ENCODE peak calls at places on chromosomes 3 and 15, in eight cellular contexts. N is mucosa of gallbladder; S is CD8-positive, alpha-beta T cell; Z is KG1; E is AG04450; J is M059J; A is sciatic nerve; U is A172. O is an unnamed sample.

GRCh38 chr3:69948246-69948862 is 51.2 kb upstream of the SAMMSON start:
- DNase-seq in N (no peak), S (no peak), Z (peak; percentile 5), E (peak; percentile 38), J (peak; percentile 43), A (no peak), U (peak; percentile 14), O (no peak)

GRCh38 chr3:120498947-120499346 is 48.2 kb upstream of the FSTL1 start:
- DNase-seq in N (no peak), S (no peak), Z (no peak), E (peak; percentile 96), J (peak; percentile 97), A (no peak), U (peak; percentile 87), O (peak; percentile 82)

GRCh38 chr15:42986693-42987342 is 66.2 kb upstream of the TTBK2 start:
- DNase-seq in N (no peak), S (no peak), Z (no peak), E (no peak), J (no peak), A (no peak), U (no peak), O (no peak)

GRCh38 chr3:19075037-19075436 is 73.3 kb upstream of the KCNH8 start:
- DNase-seq in N (no peak), S (no peak), Z (no peak), E (no peak), J (no peak), A (no peak), U (no peak), O (no peak)

GRCh38 chr15:29089731-29090616 is 179.6 kb downstream of the NSMCE3 start:
- DNase-seq in N (no peak), S (peak; percentile 3), Z (no peak), E (peak; percentile 13), J (peak; percentile 25), A (no peak), U (no peak), O (no peak)

GRCh38 chr15:92733934-92734521 is 78.5 kb upstream of the FAM174B start:
- DNase-seq in N (no peak), S (no peak), Z (no peak), E (no peak), J (peak; percentile 15), A (no peak), U (no peak), O (no peak)

GRCh38 chr15:33789141-33789540 is 179.2 kb upstream of the CHRM5 start:
- DNase-seq in N (no peak), S (no peak), Z (no peak), E (no peak), J (peak; percentile 53), A (no peak), U (peak; percentile 4), O (peak; percentile 81)

GRCh38 chr15:60804986-60805949 is 326.3 kb upstream of the ICE2 start:
- DNase-seq in N (no peak), S (no peak), Z (no peak), E (no peak), J (peak; percentile 68), A (no peak), U (peak; percentile 44), O (peak; percentile 68)

GRCh38 chr3:52193059-52193458 is 4.9 kb upstream of the ALAS1 start:
- DNase-seq in N (peak; percentile 84), S (no peak), Z (no peak), E (no peak), J (peak; percentile 83), A (no peak), U (peak; percentile 67), O (peak; percentile 75)

GRCh38 chr3:1752205-1752604 is 346.5 kb upstream of the CNTN4 start:
- DNase-seq in N (no peak), S (no peak), Z (no peak), E (no peak), J (peak; percentile 0), A (no peak), U (no peak), O (no peak)

GRCh38 chr3:14147617-14148016 is 22.8 kb downstream of the TMEM43 start:
- DNase-seq in N (no peak), S (no peak), Z (no peak), E (no peak), J (no peak), A (no peak), U (no peak), O (no peak)

GRCh38 chr3:183560607-183561006 is 5.1 kb upstream of the KLHL6 start:
- DNase-seq in N (peak; percentile 58), S (no peak), Z (no peak), E (no peak), J (peak; percentile 19), A (no peak), U (no peak), O (no peak)

GRCh38 chr15:74130849-74131617 is 647 bp downstream of the ISLR2 start:
- DNase-seq in N (no peak), S (no peak), Z (no peak), E (no peak), J (no peak), A (no peak), U (no peak), O (no peak)

GRCh38 chr15:85141601-85142185 is 160.0 kb downstream of the PDE8A start:
- DNase-seq in N (no peak), S (no peak), Z (no peak), E (no peak), J (peak; percentile 48), A (no peak), U (no peak), O (peak; percentile 10)

GRCh38 chr3:112130638-112130993 is 2.4 kb downstream of the GCSAM start:
- DNase-seq in N (no peak), S (no peak), Z (no peak), E (no peak), J (no peak), A (no peak), U (no peak), O (no peak)

GRCh38 chr3:152260026-152260425 is 8.7 kb upstream of the MBNL1 start:
- DNase-seq in N (no peak), S (no peak), Z (no peak), E (no peak), J (peak; percentile 46), A (no peak), U (no peak), O (no peak)

GRCh38 chr3:119911748-119912147 is 129.8 kb downstream of the NR1I2 start:
- DNase-seq in N (no peak), S (no peak), Z (no peak), E (no peak), J (no peak), A (no peak), U (no peak), O (no peak)

GRCh38 chr3:119778176-119778575 is 3.7 kb upstream of the NR1I2 start:
- DNase-seq in N (no peak), S (no peak), Z (no peak), E (no peak), J (no peak), A (no peak), U (no peak), O (no peak)

GRCh38 chr3:55556622-55557531 is 69.8 kb upstream of the WNT5A start:
- DNase-seq in N (no peak), S (no peak), Z (no peak), E (no peak), J (peak; percentile 38), A (no peak), U (no peak), O (no peak)

GRCh38 chr3:146142757-146143156 is 18.2 kb downstream of the PLOD2 start:
- DNase-seq in N (peak; percentile 46), S (no peak), Z (no peak), E (no peak), J (peak; percentile 84), A (no peak), U (peak; percentile 47), O (peak; percentile 40)

GRCh38 chr15:57010724-57011123 is 92.3 kb downstream of the TCF12 start:
- DNase-seq in N (no peak), S (no peak), Z (no peak), E (no peak), J (no peak), A (no peak), U (no peak), O (no peak)

GRCh38 chr15:73053398-73053723 is 1.1 kb downstream of the NEO1 start:
- DNase-seq in N (no peak), S (no peak), Z (no peak), E (no peak), J (no peak), A (no peak), U (no peak), O (no peak)

GRCh38 chr3:148218222-148218621 is 479.5 kb upstream of the AGTR1 start:
- DNase-seq in N (no peak), S (no peak), Z (no peak), E (no peak), J (no peak), A (no peak), U (no peak), O (peak; percentile 27)

GRCh38 chr15:67373266-67373665 is 118.7 kb downstream of the IQCH start:
- DNase-seq in N (no peak), S (no peak), Z (no peak), E (no peak), J (no peak), A (no peak), U (no peak), O (no peak)

GRCh38 chr3:127261925-127262324 is 25.9 kb downstream of the PRR20G start:
- DNase-seq in N (no peak), S (no peak), Z (no peak), E (no peak), J (no peak), A (no peak), U (no peak), O (no peak)

GRCh38 chr3:153373571-153373970 is 211.5 kb downstream of the RAP2B start:
- DNase-seq in N (no peak), S (no peak), Z (peak; percentile 59), E (no peak), J (no peak), A (no peak), U (no peak), O (peak; percentile 46)

GRCh38 chr3:174540081-174540480 is 319.1 kb upstream of the NAALADL2 start:
- DNase-seq in N (no peak), S (no peak), Z (no peak), E (no peak), J (no peak), A (no peak), U (no peak), O (no peak)

GRCh38 chr3:187251599-187251998 is 39.9 kb downstream of the MASP1 start:
- DNase-seq in N (no peak), S (no peak), Z (no peak), E (no peak), J (no peak), A (no peak), U (no peak), O (no peak)

GRCh38 chr15:46892621-46893160 is 824.6 kb upstream of the SEMA6D start:
- DNase-seq in N (no peak), S (no peak), Z (no peak), E (no peak), J (peak; percentile 18), A (no peak), U (no peak), O (no peak)

GRCh38 chr3:73784647-73785420 is 160.1 kb upstream of the PDZRN3 start:
- DNase-seq in N (no peak), S (no peak), Z (no peak), E (no peak), J (peak; percentile 30), A (no peak), U (peak; percentile 28), O (no peak)

GRCh38 chr3:187714404-187714979 is 12.1 kb upstream of the RTP2 start:
- DNase-seq in N (peak; percentile 85), S (peak; percentile 59), Z (peak; percentile 46), E (peak; percentile 37), J (peak; percentile 81), A (peak; percentile 77), U (peak; percentile 78), O (peak; percentile 51)